ENCODE peak calls at places on chromosome 19, in five cellular contexts. One of them, this sample, is unnamed.

GRCh38 chr19:41564515-41565383 is 11.2 kb upstream of the CEACAM21 start:
- DNase-seq in suprapubic skin: no peak
- DNase-seq in HepG2: no peak
- DNase-seq in upper lobe of left lung: peak
- DNase-seq in H1: peak
- DNase-seq in this sample: no peak

GRCh38 chr19:30857388-30857787 is 485.2 kb downstream of the ZNF536 start:
- DNase-seq in suprapubic skin: no peak
- DNase-seq in HepG2: no peak
- DNase-seq in upper lobe of left lung: no peak
- DNase-seq in H1: peak
- DNase-seq in this sample: no peak

GRCh38 chr19:10625003-10625761 is at the start of gene SLC44A2:
- DNase-seq in suprapubic skin: peak
- DNase-seq in HepG2: no peak
- DNase-seq in upper lobe of left lung: peak
- DNase-seq in H1: peak
- DNase-seq in this sample: peak

GRCh38 chr19:38711726-38712153 is 32.5 kb downstream of the CAPN12 start:
- DNase-seq in suprapubic skin: no peak
- DNase-seq in HepG2: no peak
- DNase-seq in upper lobe of left lung: peak
- DNase-seq in H1: no peak
- DNase-seq in this sample: peak

GRCh38 chr19:30498707-30499106 is 126.5 kb downstream of the ZNF536 start:
- DNase-seq in suprapubic skin: no peak
- DNase-seq in HepG2: no peak
- DNase-seq in upper lobe of left lung: peak
- DNase-seq in H1: peak
- DNase-seq in this sample: no peak

GRCh38 chr19:45400192-45400591 is 4.7 kb downstream of the PPP1R13L start:
- DNase-seq in suprapubic skin: no peak
- DNase-seq in HepG2: no peak
- DNase-seq in upper lobe of left lung: no peak
- DNase-seq in H1: no peak
- DNase-seq in this sample: no peak

GRCh38 chr19:46350758-46351159 is 3.9 kb downstream of the PPP5C start:
- DNase-seq in suprapubic skin: no peak
- DNase-seq in HepG2: no peak
- DNase-seq in upper lobe of left lung: no peak
- DNase-seq in H1: no peak
- DNase-seq in this sample: no peak

GRCh38 chr19:44912854-44913253 is 1.6 kb upstream of the APOC1 start:
- DNase-seq in suprapubic skin: no peak
- DNase-seq in HepG2: peak
- DNase-seq in upper lobe of left lung: no peak
- DNase-seq in H1: no peak
- DNase-seq in this sample: peak

GRCh38 chr19:58183822-58184215 is 958 bp downstream of the ZNF274 start:
- DNase-seq in suprapubic skin: no peak
- DNase-seq in HepG2: no peak
- DNase-seq in upper lobe of left lung: no peak
- DNase-seq in H1: no peak
- DNase-seq in this sample: no peak

GRCh38 chr19:5705552-5705951 is 14.4 kb downstream of the LONP1 start:
- DNase-seq in suprapubic skin: no peak
- DNase-seq in HepG2: no peak
- DNase-seq in upper lobe of left lung: peak
- DNase-seq in H1: no peak
- DNase-seq in this sample: no peak

GRCh38 chr19:5926641-5927438 is 12.8 kb downstream of the CAPS start:
- DNase-seq in suprapubic skin: no peak
- DNase-seq in HepG2: no peak
- DNase-seq in upper lobe of left lung: no peak
- DNase-seq in H1: no peak
- DNase-seq in this sample: peak

GRCh38 chr19:16369664-16370576 is 45.3 kb downstream of the KLF2 start:
- DNase-seq in suprapubic skin: no peak
- DNase-seq in HepG2: no peak
- DNase-seq in upper lobe of left lung: no peak
- DNase-seq in H1: no peak
- DNase-seq in this sample: peak

GRCh38 chr19:39444598-39445257 is 654 bp upstream of the SUPT5H start:
- DNase-seq in suprapubic skin: no peak
- DNase-seq in HepG2: no peak
- DNase-seq in upper lobe of left lung: no peak
- DNase-seq in H1: no peak
- DNase-seq in this sample: no peak

GRCh38 chr19:54196514-54196913 is 4.1 kb upstream of the RPS9 start:
- DNase-seq in suprapubic skin: no peak
- DNase-seq in HepG2: no peak
- DNase-seq in upper lobe of left lung: no peak
- DNase-seq in H1: no peak
- DNase-seq in this sample: no peak

GRCh38 chr19:45213031-45213430 is 32.2 kb downstream of the EXOC3L2 start:
- DNase-seq in suprapubic skin: no peak
- DNase-seq in HepG2: no peak
- DNase-seq in upper lobe of left lung: peak
- DNase-seq in H1: no peak
- DNase-seq in this sample: no peak

GRCh38 chr19:30444253-30444671 is 72.1 kb downstream of the ZNF536 start:
- DNase-seq in suprapubic skin: no peak
- DNase-seq in HepG2: no peak
- DNase-seq in upper lobe of left lung: no peak
- DNase-seq in H1: no peak
- DNase-seq in this sample: no peak

GRCh38 chr19:33040994-33041827 is 23.5 kb downstream of the RHPN2 start:
- DNase-seq in suprapubic skin: no peak
- DNase-seq in HepG2: peak
- DNase-seq in upper lobe of left lung: no peak
- DNase-seq in H1: no peak
- DNase-seq in this sample: no peak

GRCh38 chr19:5466814-5467291 is 11.6 kb downstream of the ZNRF4 start:
- DNase-seq in suprapubic skin: no peak
- DNase-seq in HepG2: no peak
- DNase-seq in upper lobe of left lung: no peak
- DNase-seq in H1: no peak
- DNase-seq in this sample: no peak

GRCh38 chr19:40144947-40145748 is 46.1 kb upstream of the MAP3K10 start:
- DNase-seq in suprapubic skin: no peak
- DNase-seq in HepG2: no peak
- DNase-seq in upper lobe of left lung: no peak
- DNase-seq in H1: no peak
- DNase-seq in this sample: no peak

GRCh38 chr19:12779162-12779993 is 4.0 kb upstream of the HOOK2 start:
- DNase-seq in suprapubic skin: no peak
- DNase-seq in HepG2: peak
- DNase-seq in upper lobe of left lung: peak
- DNase-seq in H1: no peak
- DNase-seq in this sample: peak

GRCh38 chr19:14432817-14433453 is at the start of gene PKN1:
- DNase-seq in suprapubic skin: no peak
- DNase-seq in HepG2: no peak
- DNase-seq in upper lobe of left lung: peak
- DNase-seq in H1: peak
- DNase-seq in this sample: no peak

GRCh38 chr19:19552811-19553210 is 14.7 kb downstream of the CILP2 start:
- DNase-seq in suprapubic skin: no peak
- DNase-seq in HepG2: no peak
- DNase-seq in upper lobe of left lung: peak
- DNase-seq in H1: peak
- DNase-seq in this sample: no peak

GRCh38 chr19:41449079-41449864 is 6.3 kb downstream of the ERICH4 start:
- DNase-seq in suprapubic skin: no peak
- DNase-seq in HepG2: peak
- DNase-seq in upper lobe of left lung: peak
- DNase-seq in H1: peak
- DNase-seq in this sample: peak

GRCh38 chr19:14404322-14404721 is 14.8 kb downstream of the DDX39A start:
- DNase-seq in suprapubic skin: no peak
- DNase-seq in HepG2: no peak
- DNase-seq in upper lobe of left lung: no peak
- DNase-seq in H1: no peak
- DNase-seq in this sample: no peak

GRCh38 chr19:29478578-29479565 is 46.9 kb upstream of the VSTM2B start:
- DNase-seq in suprapubic skin: peak
- DNase-seq in HepG2: peak
- DNase-seq in upper lobe of left lung: peak
- DNase-seq in H1: peak
- DNase-seq in this sample: no peak

GRCh38 chr19:40433391-40434216 is 7.8 kb upstream of the SERTAD1 start:
- DNase-seq in suprapubic skin: peak
- DNase-seq in HepG2: peak
- DNase-seq in upper lobe of left lung: peak
- DNase-seq in H1: peak
- DNase-seq in this sample: peak

GRCh38 chr19:29289020-29289419 is 76.1 kb upstream of the UQCRFS1 start:
- DNase-seq in suprapubic skin: peak
- DNase-seq in HepG2: no peak
- DNase-seq in upper lobe of left lung: no peak
- DNase-seq in H1: no peak
- DNase-seq in this sample: no peak

GRCh38 chr19:4550479-4551050 is 8.9 kb downstream of the SEMA6B start:
- DNase-seq in suprapubic skin: no peak
- DNase-seq in HepG2: no peak
- DNase-seq in upper lobe of left lung: no peak
- DNase-seq in H1: no peak
- DNase-seq in this sample: no peak

GRCh38 chr19:50290011-50290410 is 39.2 kb downstream of the KCNC3 start:
- DNase-seq in suprapubic skin: no peak
- DNase-seq in HepG2: no peak
- DNase-seq in upper lobe of left lung: no peak
- DNase-seq in H1: no peak
- DNase-seq in this sample: no peak

GRCh38 chr19:35742121-35742724 is at the start of gene IGFLR1:
- DNase-seq in suprapubic skin: no peak
- DNase-seq in HepG2: no peak
- DNase-seq in upper lobe of left lung: no peak
- DNase-seq in H1: no peak
- DNase-seq in this sample: no peak

GRCh38 chr19:2329162-2329505 is 650 bp downstream of the SPPL2B start:
- DNase-seq in suprapubic skin: no peak
- DNase-seq in HepG2: no peak
- DNase-seq in upper lobe of left lung: no peak
- DNase-seq in H1: no peak
- DNase-seq in this sample: no peak

GRCh38 chr19:2330255-2330631 is 1.8 kb downstream of the SPPL2B start:
- DNase-seq in suprapubic skin: no peak
- DNase-seq in HepG2: no peak
- DNase-seq in upper lobe of left lung: peak
- DNase-seq in H1: no peak
- DNase-seq in this sample: no peak

GRCh38 chr19:2329528-2329927 is 1.0 kb downstream of the SPPL2B start:
- DNase-seq in suprapubic skin: no peak
- DNase-seq in HepG2: no peak
- DNase-seq in upper lobe of left lung: peak
- DNase-seq in H1: no peak
- DNase-seq in this sample: no peak

GRCh38 chr19:2327773-2328400 is 499 bp downstream of the LSM7 start:
- DNase-seq in suprapubic skin: no peak
- DNase-seq in HepG2: peak
- DNase-seq in upper lobe of left lung: no peak
- DNase-seq in H1: no peak
- DNase-seq in this sample: no peak

DNA sequence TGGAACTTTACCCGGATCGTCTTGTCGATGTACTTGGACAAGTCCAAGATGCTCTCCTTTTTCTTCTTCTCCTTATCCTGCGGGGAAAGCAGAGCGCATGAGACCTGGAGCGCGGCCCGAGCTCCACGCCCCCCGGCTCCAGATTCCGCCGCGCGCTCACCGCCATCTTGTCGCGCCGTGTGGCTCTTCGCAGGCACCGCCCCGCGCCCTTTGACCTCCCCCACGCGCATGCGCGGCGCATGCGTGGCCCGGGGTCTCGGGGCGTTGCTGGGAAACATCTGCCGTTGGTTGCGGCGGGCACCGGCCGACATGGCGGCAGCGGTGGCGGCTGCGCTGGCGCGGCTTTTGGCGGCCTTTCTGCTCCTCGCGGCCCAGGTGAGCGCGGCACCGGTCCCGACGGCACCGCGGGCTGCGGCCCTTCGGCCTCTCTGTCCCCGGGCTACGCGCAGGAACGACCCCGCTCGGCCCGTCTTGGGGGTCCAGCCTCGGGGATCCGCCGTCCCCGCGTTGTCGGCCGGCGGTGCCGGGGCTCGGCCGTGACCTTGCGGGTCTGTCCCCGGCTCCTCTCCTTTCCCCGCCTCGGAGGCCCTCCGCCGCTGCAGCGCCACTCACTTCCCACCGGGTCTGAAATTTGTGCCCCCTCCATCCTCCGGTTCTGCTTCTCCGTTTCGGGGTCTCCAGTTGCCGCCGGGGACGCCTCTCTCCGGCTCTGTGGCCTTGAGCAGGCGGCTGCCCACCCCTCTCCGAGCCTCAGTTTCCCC is at the start of the genes LSM7 and SPPL2B:
- DNase-seq in suprapubic skin: peak
- DNase-seq in HepG2: peak
- DNase-seq in upper lobe of left lung: peak
- DNase-seq in H1: peak
- DNase-seq in this sample: peak
- TF ChIP-seq EP300 in suprapubic skin: no peak
- TF ChIP-seq EP300 in HepG2: no peak
- TF ChIP-seq EP300 in upper lobe of left lung: no peak
- TF ChIP-seq EP300 in H1: no peak
- TF ChIP-seq EP300 in this sample: no peak

GRCh38 chr19:1473424-1473851 is 5.6 kb downstream of the C19orf25 start:
- DNase-seq in suprapubic skin: no peak
- DNase-seq in HepG2: no peak
- DNase-seq in upper lobe of left lung: peak
- DNase-seq in H1: no peak
- DNase-seq in this sample: no peak
- TF ChIP-seq POLR2AphosphoS5 in suprapubic skin: no peak
- TF ChIP-seq POLR2AphosphoS5 in HepG2: no peak
- TF ChIP-seq POLR2AphosphoS5 in upper lobe of left lung: no peak
- TF ChIP-seq POLR2AphosphoS5 in H1: no peak
- TF ChIP-seq POLR2AphosphoS5 in this sample: no peak

GRCh38 chr19:48203227-48203793 is 32.8 kb downstream of the ZSWIM9 start:
- DNase-seq in suprapubic skin: no peak
- DNase-seq in HepG2: no peak
- DNase-seq in upper lobe of left lung: no peak
- DNase-seq in H1: no peak
- DNase-seq in this sample: no peak

GRCh38 chr19:48206402-48207093 is 36.1 kb downstream of the ZSWIM9 start:
- DNase-seq in suprapubic skin: no peak
- DNase-seq in HepG2: no peak
- DNase-seq in upper lobe of left lung: no peak
- DNase-seq in H1: no peak
- DNase-seq in this sample: no peak

GRCh38 chr19:48210005-48210404 is 39.5 kb downstream of the ZSWIM9 start:
- DNase-seq in suprapubic skin: no peak
- DNase-seq in HepG2: no peak
- DNase-seq in upper lobe of left lung: no peak
- DNase-seq in H1: no peak
- DNase-seq in this sample: no peak

GRCh38 chr19:48203794-48204628 is 33.5 kb downstream of the ZSWIM9 start:
- DNase-seq in suprapubic skin: peak
- DNase-seq in HepG2: peak
- DNase-seq in upper lobe of left lung: peak
- DNase-seq in H1: peak
- DNase-seq in this sample: peak
- TF ChIP-seq POLR2A in suprapubic skin: no peak
- TF ChIP-seq POLR2A in HepG2: peak
- TF ChIP-seq POLR2A in upper lobe of left lung: peak
- TF ChIP-seq POLR2A in H1: peak
- TF ChIP-seq POLR2A in this sample: peak

GRCh38 chr19:17618281-17618903 is 62.9 kb downstream of the COLGALT1 start:
- DNase-seq in suprapubic skin: no peak
- DNase-seq in HepG2: no peak
- DNase-seq in upper lobe of left lung: no peak
- DNase-seq in H1: no peak
- DNase-seq in this sample: no peak
- TF ChIP-seq EP300 in suprapubic skin: no peak
- TF ChIP-seq EP300 in HepG2: no peak
- TF ChIP-seq EP300 in upper lobe of left lung: no peak
- TF ChIP-seq EP300 in H1: no peak
- TF ChIP-seq EP300 in this sample: no peak